ENCODE peak calls at places on chromosomes 5 and 9, in five cellular contexts. One of them, this sample, is unnamed.

GRCh38 chr9:124139001-124139400 is 118.7 kb upstream of the NEK6 start:
- DNase-seq in mesendoderm: no peak
- DNase-seq in H9: no peak
- DNase-seq in IMR-90: peak; percentile 75
- DNase-seq in neuronal stem cell: no peak
- DNase-seq in this sample: peak; percentile 82

GRCh38 chr5:103919526-103919925 is 356.9 kb upstream of the NUDT12 start:
- DNase-seq in mesendoderm: no peak
- DNase-seq in H9: no peak
- DNase-seq in IMR-90: no peak
- DNase-seq in neuronal stem cell: no peak
- DNase-seq in this sample: no peak

GRCh38 chr5:59360130-59360555 is 533.4 kb downstream of the PDE4D start:
- DNase-seq in IMR-90: no peak
- DNase-seq in mesendoderm: peak; percentile 38
- DNase-seq in neuronal stem cell: no peak
- DNase-seq in H9: no peak
- DNase-seq in this sample: peak; percentile 30

GRCh38 chr9:124505006-124505900 is 1.9 kb downstream of the NR5A1 start:
- DNase-seq in mesendoderm: no peak
- DNase-seq in H9: no peak
- DNase-seq in neuronal stem cell: no peak
- DNase-seq in IMR-90: no peak
- DNase-seq in this sample: no peak

GRCh38 chr9:137308102-137308619 is 6.1 kb upstream of the NRARP start:
- DNase-seq in neuronal stem cell: no peak
- DNase-seq in H9: peak; percentile 39
- DNase-seq in mesendoderm: no peak
- DNase-seq in IMR-90: no peak
- DNase-seq in this sample: no peak

GRCh38 chr5:45696206-45696836 is at the start of gene HCN1:
- DNase-seq in mesendoderm: peak; percentile 91
- DNase-seq in neuronal stem cell: peak; percentile 78
- DNase-seq in H9: peak; percentile 89
- DNase-seq in IMR-90: peak; percentile 32
- DNase-seq in this sample: peak; percentile 79

GRCh38 chr9:88950341-88951141 is 40.7 kb upstream of the S1PR3 start:
- DNase-seq in H9: no peak
- DNase-seq in neuronal stem cell: no peak
- DNase-seq in IMR-90: peak; percentile 84
- DNase-seq in mesendoderm: no peak
- DNase-seq in this sample: peak; percentile 81

GRCh38 chr5:112918679-112919078 is 3.3 kb downstream of the REEP5 start:
- DNase-seq in mesendoderm: no peak
- DNase-seq in IMR-90: peak; percentile 68
- DNase-seq in H9: no peak
- DNase-seq in neuronal stem cell: no peak
- DNase-seq in this sample: peak; percentile 27

GRCh38 chr5:137141779-137142178 is 357.3 kb downstream of the SPOCK1 start:
- DNase-seq in IMR-90: no peak
- DNase-seq in neuronal stem cell: no peak
- DNase-seq in H9: no peak
- DNase-seq in mesendoderm: no peak
- DNase-seq in this sample: peak; percentile 1

GRCh38 chr5:111999286-111999685 is 242.3 kb upstream of the NREP start:
- DNase-seq in IMR-90: peak; percentile 90
- DNase-seq in mesendoderm: no peak
- DNase-seq in H9: no peak
- DNase-seq in neuronal stem cell: no peak
- DNase-seq in this sample: peak; percentile 62

GRCh38 chr9:129946596-129946995 is 96.4 kb downstream of the FNBP1 start:
- DNase-seq in IMR-90: no peak
- DNase-seq in mesendoderm: no peak
- DNase-seq in neuronal stem cell: no peak
- DNase-seq in H9: no peak
- DNase-seq in this sample: no peak

GRCh38 chr9:92294297-92294676 is 790 bp upstream of the IARS1 start:
- DNase-seq in mesendoderm: peak; percentile 48
- DNase-seq in IMR-90: peak; percentile 16
- DNase-seq in neuronal stem cell: no peak
- DNase-seq in H9: peak; percentile 30
- DNase-seq in this sample: peak; percentile 13

GRCh38 chr9:115211413-115212204 is 93.7 kb upstream of the TNC start:
- DNase-seq in mesendoderm: no peak
- DNase-seq in neuronal stem cell: no peak
- DNase-seq in H9: no peak
- DNase-seq in IMR-90: peak; percentile 62
- DNase-seq in this sample: peak; percentile 76

GRCh38 chr9:115208503-115208902 is 90.5 kb upstream of the TNC start:
- DNase-seq in H9: no peak
- DNase-seq in mesendoderm: no peak
- DNase-seq in neuronal stem cell: no peak
- DNase-seq in IMR-90: peak; percentile 70
- DNase-seq in this sample: peak; percentile 56

GRCh38 chr9:115210699-115211098 is 92.7 kb upstream of the TNC start:
- DNase-seq in H9: no peak
- DNase-seq in IMR-90: no peak
- DNase-seq in neuronal stem cell: no peak
- DNase-seq in mesendoderm: no peak
- DNase-seq in this sample: peak; percentile 76

GRCh38 chr9:115207003-115207837 is 89.3 kb upstream of the TNC start:
- DNase-seq in IMR-90: peak; percentile 31
- DNase-seq in mesendoderm: peak; percentile 94
- DNase-seq in H9: no peak
- DNase-seq in neuronal stem cell: no peak
- DNase-seq in this sample: peak; percentile 53

DNA sequence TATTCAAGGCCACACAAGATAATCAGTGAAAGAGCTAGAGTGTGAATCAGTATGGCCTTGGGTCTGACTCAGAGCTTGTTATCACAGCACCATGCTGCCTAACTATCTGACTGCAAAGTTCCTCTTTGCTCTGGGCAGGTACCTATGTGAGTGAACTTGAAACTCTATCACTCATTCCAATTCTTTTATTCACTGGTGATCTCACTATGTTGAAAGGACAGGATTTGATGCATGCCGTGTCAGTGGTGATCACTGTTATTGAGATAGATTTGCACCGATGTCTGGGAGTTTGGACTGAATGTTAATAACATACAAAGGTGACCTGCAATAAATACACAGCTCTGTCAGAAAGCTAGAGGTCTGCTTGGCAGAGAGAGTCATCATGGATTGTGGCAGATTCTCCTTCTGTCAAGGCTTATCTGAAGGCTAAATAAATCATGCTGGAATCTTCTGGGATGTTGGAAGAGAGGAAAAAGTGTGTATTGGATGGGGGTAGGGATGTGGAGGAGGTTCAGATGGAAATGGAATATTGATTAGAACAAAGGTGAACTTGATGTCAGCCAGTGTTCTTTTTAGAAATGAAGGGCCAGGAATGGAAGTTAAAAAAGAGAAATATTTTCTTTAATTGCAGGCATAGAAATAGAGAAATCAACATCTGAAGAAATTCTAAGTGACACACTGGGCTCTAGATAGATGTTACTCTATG is 91.8 kb upstream of the TNC start:
- DNase-seq in neuronal stem cell: no peak
- DNase-seq in mesendoderm: peak; percentile 70
- DNase-seq in H9: no peak
- DNase-seq in IMR-90: peak; percentile 60
- DNase-seq in this sample: no peak
- H3K4ac ChIP-seq in neuronal stem cell: no peak overlapping the region
- H3K4ac ChIP-seq in mesendoderm: no peak overlapping the region
- H3K4ac ChIP-seq in H9: no peak overlapping the region
- H3K4ac ChIP-seq in IMR-90: peak overlapping the region; percentile 10
- H3K4ac ChIP-seq in this sample: no peak overlapping the region

GRCh38 chr5:176781638-176782570 is 28.5 kb upstream of the UNC5A start:
- DNase-seq in H9: peak; percentile 14
- DNase-seq in neuronal stem cell: no peak
- DNase-seq in IMR-90: no peak
- DNase-seq in mesendoderm: no peak
- DNase-seq in this sample: no peak

GRCh38 chr5:176785184-176786145 is 24.9 kb upstream of the UNC5A start:
- DNase-seq in IMR-90: no peak
- DNase-seq in mesendoderm: no peak
- DNase-seq in H9: no peak
- DNase-seq in neuronal stem cell: no peak
- DNase-seq in this sample: no peak

GRCh38 chr5:176787676-176788075 is 22.7 kb upstream of the UNC5A start:
- DNase-seq in neuronal stem cell: no peak
- DNase-seq in mesendoderm: peak; percentile 57
- DNase-seq in IMR-90: no peak
- DNase-seq in H9: no peak
- DNase-seq in this sample: no peak

GRCh38 chr5:176780951-176781350 is 29.4 kb upstream of the UNC5A start:
- DNase-seq in mesendoderm: no peak
- DNase-seq in neuronal stem cell: no peak
- DNase-seq in H9: peak; percentile 20
- DNase-seq in IMR-90: no peak
- DNase-seq in this sample: no peak

DNA sequence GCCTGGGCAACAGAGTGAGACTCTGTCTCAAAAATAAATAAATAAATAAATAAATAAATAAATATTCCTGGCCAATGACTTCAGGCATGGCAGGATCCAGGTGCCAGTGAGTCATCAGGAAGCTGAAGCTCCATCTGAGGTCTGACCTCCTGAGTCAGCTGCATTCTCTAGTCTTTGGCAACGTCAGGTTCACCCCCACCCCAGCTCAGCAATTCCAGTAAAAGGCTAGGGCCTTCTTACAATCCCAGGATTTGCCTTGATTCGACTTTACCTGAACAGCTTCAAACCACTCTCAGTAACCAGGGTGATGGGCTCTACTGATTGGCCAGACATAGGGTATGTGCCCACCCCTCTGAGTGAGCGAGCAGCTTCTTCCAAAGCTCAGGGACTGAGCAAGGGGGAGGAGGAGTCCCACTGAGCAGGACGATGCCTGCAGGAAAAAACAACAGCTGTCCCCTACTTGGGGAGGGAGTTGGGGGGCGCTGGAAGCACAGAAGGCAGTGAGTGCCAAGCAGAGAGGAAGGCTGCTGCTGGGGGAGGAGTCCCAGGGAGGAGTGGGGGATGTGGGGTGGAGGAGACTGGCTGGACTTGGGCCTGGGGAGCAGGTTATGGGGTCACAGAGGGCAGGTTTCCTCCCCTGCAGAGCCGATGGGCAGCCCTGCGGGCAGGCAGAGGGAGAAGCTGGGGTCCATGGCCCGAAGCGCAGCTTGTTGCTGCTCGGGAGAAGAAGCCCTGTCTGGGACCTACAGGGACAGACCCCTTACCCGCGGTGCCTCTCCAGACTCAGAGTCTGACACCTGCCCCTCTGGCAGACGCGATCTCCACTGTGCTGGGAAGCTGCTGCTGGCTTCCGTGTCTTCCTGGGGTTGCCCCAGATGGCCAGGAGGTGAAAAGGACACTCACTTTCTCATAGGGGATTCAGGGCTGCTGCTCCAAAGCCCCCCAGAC is 25.9 kb upstream of the UNC5A start:
- DNase-seq in neuronal stem cell: no peak
- DNase-seq in IMR-90: peak; percentile 78
- DNase-seq in mesendoderm: peak; percentile 84
- DNase-seq in H9: peak; percentile 64
- DNase-seq in this sample: peak; percentile 78
- H3K4ac ChIP-seq in neuronal stem cell: no peak overlapping the region
- H3K4ac ChIP-seq in IMR-90: no peak overlapping the region
- H3K4ac ChIP-seq in mesendoderm: no peak overlapping the region
- H3K4ac ChIP-seq in H9: no peak overlapping the region
- H3K4ac ChIP-seq in this sample: no peak overlapping the region

GRCh38 chr9:35510745-35511428 is 21.0 kb downstream of the RUSC2 start:
- DNase-seq in H9: no peak
- DNase-seq in neuronal stem cell: no peak
- DNase-seq in IMR-90: peak; percentile 96
- DNase-seq in mesendoderm: peak; percentile 69
- DNase-seq in this sample: peak; percentile 96
- H3K4ac ChIP-seq in H9: no peak overlapping the region
- H3K4ac ChIP-seq in neuronal stem cell: no peak overlapping the region
- H3K4ac ChIP-seq in IMR-90: peak overlapping the region; percentile 84
- H3K4ac ChIP-seq in mesendoderm: peak overlapping the region; percentile 38
- H3K4ac ChIP-seq in this sample: no peak overlapping the region

DNA sequence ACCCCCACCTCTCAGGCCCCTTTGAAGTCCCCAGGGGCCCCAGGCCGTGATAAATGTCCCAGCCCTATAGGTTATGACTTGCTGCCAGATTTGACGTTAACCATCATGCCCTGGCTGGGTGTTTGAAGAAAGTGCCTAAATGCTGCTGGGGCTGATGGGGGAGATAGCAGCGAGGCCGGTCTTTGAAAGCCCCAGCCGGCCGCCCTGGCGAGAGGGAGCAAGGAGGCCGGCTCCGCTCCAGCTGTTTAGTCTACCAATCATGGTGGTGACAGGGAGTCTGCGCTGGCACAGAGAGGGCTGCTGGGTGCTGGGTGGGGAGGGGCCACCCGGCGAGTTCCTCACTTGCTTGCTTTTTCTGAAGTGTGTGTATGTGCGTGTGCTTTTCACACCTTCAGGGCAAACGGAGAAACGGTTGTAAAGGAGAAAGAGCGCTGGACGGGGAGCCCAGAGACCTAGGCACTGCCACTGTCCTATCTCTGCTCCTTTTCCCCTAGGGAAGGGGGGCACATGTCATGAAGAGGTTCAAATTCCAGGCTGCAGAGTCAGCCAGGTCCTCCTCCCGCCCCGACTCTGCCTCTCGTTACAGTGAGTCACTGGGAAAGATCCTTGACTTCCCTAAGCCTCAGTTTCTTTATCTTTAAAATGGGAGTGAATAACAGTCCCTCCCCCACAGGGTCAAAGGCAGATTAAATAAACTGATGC is 126.1 kb upstream of the HAND1 start:
- DNase-seq in neuronal stem cell: no peak
- DNase-seq in H9: peak; percentile 46
- DNase-seq in mesendoderm: peak; percentile 86
- DNase-seq in IMR-90: peak; percentile 16
- DNase-seq in this sample: peak; percentile 58
- H3K4ac ChIP-seq in neuronal stem cell: no peak overlapping the region
- H3K4ac ChIP-seq in H9: no peak overlapping the region
- H3K4ac ChIP-seq in mesendoderm: peak overlapping the region; percentile 6
- H3K4ac ChIP-seq in IMR-90: no peak overlapping the region
- H3K4ac ChIP-seq in this sample: no peak overlapping the region

GRCh38 chr9:115262952-115263351 is 145.0 kb upstream of the TNC start:
- DNase-seq in mesendoderm: no peak
- DNase-seq in IMR-90: peak; percentile 6
- DNase-seq in H9: no peak
- DNase-seq in neuronal stem cell: no peak
- DNase-seq in this sample: peak; percentile 16
- H3K4ac ChIP-seq in mesendoderm: no peak overlapping the region
- H3K4ac ChIP-seq in IMR-90: no peak overlapping the region
- H3K4ac ChIP-seq in H9: no peak overlapping the region
- H3K4ac ChIP-seq in neuronal stem cell: no peak overlapping the region
- H3K4ac ChIP-seq in this sample: no peak overlapping the region

This sample was measured in mesenchymal stem cell.